ENCODE peak calls at places on chromosomes 12 and 14, in seven cellular contexts. One of them, this sample, is unnamed.

GRCh38 chr12:43957732-43958131 is 121.9 kb downstream of the TMEM117 start:
- DNase-seq in effector memory CD4-positive, alpha-beta T cell: no peak
- DNase-seq in coronary artery: no peak
- DNase-seq in iPS DF 6.9: peak; percentile 27
- DNase-seq in cardiac muscle cell: peak; percentile 75
- DNase-seq in cardiac fibroblast: peak; percentile 75
- DNase-seq in PC-3: peak; percentile 79
- DNase-seq in this sample: peak; percentile 40

GRCh38 chr14:85528080-85528881 is 1.7 kb upstream of the FLRT2 start:
- DNase-seq in effector memory CD4-positive, alpha-beta T cell: no peak
- DNase-seq in coronary artery: no peak
- DNase-seq in iPS DF 6.9: no peak
- DNase-seq in cardiac muscle cell: peak; percentile 95
- DNase-seq in cardiac fibroblast: peak; percentile 93
- DNase-seq in PC-3: peak; percentile 50
- DNase-seq in this sample: peak; percentile 84

GRCh38 chr12:44247588-44247987 is 411.7 kb downstream of the TMEM117 start:
- DNase-seq in effector memory CD4-positive, alpha-beta T cell: no peak
- DNase-seq in coronary artery: no peak
- DNase-seq in iPS DF 6.9: peak; percentile 22
- DNase-seq in cardiac muscle cell: no peak
- DNase-seq in cardiac fibroblast: no peak
- DNase-seq in PC-3: no peak
- DNase-seq in this sample: no peak

GRCh38 chr12:43882578-43883178 is 46.8 kb downstream of the TMEM117 start:
- DNase-seq in effector memory CD4-positive, alpha-beta T cell: no peak
- DNase-seq in coronary artery: no peak
- DNase-seq in iPS DF 6.9: no peak
- DNase-seq in cardiac muscle cell: peak; percentile 77
- DNase-seq in cardiac fibroblast: peak; percentile 81
- DNase-seq in PC-3: peak; percentile 75
- DNase-seq in this sample: peak; percentile 61

GRCh38 chr12:59695379-59695778 is 99.5 kb downstream of the SLC16A7 start:
- DNase-seq in effector memory CD4-positive, alpha-beta T cell: no peak
- DNase-seq in coronary artery: no peak
- DNase-seq in iPS DF 6.9: no peak
- DNase-seq in cardiac muscle cell: peak; percentile 30
- DNase-seq in cardiac fibroblast: peak; percentile 87
- DNase-seq in PC-3: peak; percentile 72
- DNase-seq in this sample: no peak

GRCh38 chr14:37890095-37890494 is 294.7 kb downstream of the TTC6 start:
- DNase-seq in effector memory CD4-positive, alpha-beta T cell: no peak
- DNase-seq in coronary artery: no peak
- DNase-seq in iPS DF 6.9: no peak
- DNase-seq in cardiac muscle cell: no peak
- DNase-seq in cardiac fibroblast: no peak
- DNase-seq in PC-3: no peak
- DNase-seq in this sample: no peak

GRCh38 chr14:92540472-92541048 is 27.0 kb downstream of the RIN3 start:
- DNase-seq in effector memory CD4-positive, alpha-beta T cell: no peak
- DNase-seq in coronary artery: peak; percentile 97
- DNase-seq in iPS DF 6.9: no peak
- DNase-seq in cardiac muscle cell: peak; percentile 100
- DNase-seq in cardiac fibroblast: peak; percentile 100
- DNase-seq in PC-3: peak; percentile 96
- DNase-seq in this sample: peak; percentile 99

GRCh38 chr14:52069617-52070431 is 965 bp upstream of the NID2 start:
- DNase-seq in effector memory CD4-positive, alpha-beta T cell: no peak
- DNase-seq in coronary artery: peak; percentile 80
- DNase-seq in iPS DF 6.9: no peak
- DNase-seq in cardiac muscle cell: peak; percentile 74
- DNase-seq in cardiac fibroblast: peak; percentile 71
- DNase-seq in PC-3: no peak
- DNase-seq in this sample: no peak

GRCh38 chr12:108605000-108605689 is 7.3 kb upstream of the TMEM119 start:
- DNase-seq in effector memory CD4-positive, alpha-beta T cell: no peak
- DNase-seq in coronary artery: no peak
- DNase-seq in iPS DF 6.9: no peak
- DNase-seq in cardiac muscle cell: no peak
- DNase-seq in cardiac fibroblast: peak; percentile 32
- DNase-seq in PC-3: no peak
- DNase-seq in this sample: no peak

GRCh38 chr14:43647302-43647701 is 859.8 kb downstream of the FSCB start:
- DNase-seq in effector memory CD4-positive, alpha-beta T cell: no peak
- DNase-seq in coronary artery: peak; percentile 47
- DNase-seq in iPS DF 6.9: no peak
- DNase-seq in cardiac muscle cell: no peak
- DNase-seq in cardiac fibroblast: no peak
- DNase-seq in PC-3: peak; percentile 19
- DNase-seq in this sample: no peak

GRCh38 chr14:43651896-43652295 is 855.2 kb downstream of the FSCB start:
- DNase-seq in effector memory CD4-positive, alpha-beta T cell: no peak
- DNase-seq in coronary artery: no peak
- DNase-seq in iPS DF 6.9: no peak
- DNase-seq in cardiac muscle cell: no peak
- DNase-seq in cardiac fibroblast: no peak
- DNase-seq in PC-3: no peak
- DNase-seq in this sample: no peak

GRCh38 chr14:43649508-43649907 is 857.6 kb downstream of the FSCB start:
- DNase-seq in effector memory CD4-positive, alpha-beta T cell: no peak
- DNase-seq in coronary artery: no peak
- DNase-seq in iPS DF 6.9: no peak
- DNase-seq in cardiac muscle cell: no peak
- DNase-seq in cardiac fibroblast: no peak
- DNase-seq in PC-3: no peak
- DNase-seq in this sample: no peak

GRCh38 chr14:43651185-43651787 is 855.8 kb downstream of the FSCB start:
- DNase-seq in effector memory CD4-positive, alpha-beta T cell: no peak
- DNase-seq in coronary artery: no peak
- DNase-seq in iPS DF 6.9: no peak
- DNase-seq in cardiac muscle cell: no peak
- DNase-seq in cardiac fibroblast: no peak
- DNase-seq in PC-3: no peak
- DNase-seq in this sample: no peak
- H3K4me3 ChIP-seq in effector memory CD4-positive, alpha-beta T cell: no peak overlapping the region
- H3K4me3 ChIP-seq in coronary artery: no peak overlapping the region
- H3K4me3 ChIP-seq in iPS DF 6.9: no peak overlapping the region
- H3K4me3 ChIP-seq in cardiac muscle cell: no peak overlapping the region
- H3K4me3 ChIP-seq in cardiac fibroblast: no peak overlapping the region
- H3K4me3 ChIP-seq in PC-3: no peak overlapping the region
- H3K4me3 ChIP-seq in this sample: no peak overlapping the region

GRCh38 chr12:120117961-120118709 is 1.6 kb upstream of the RAB35 start:
- DNase-seq in effector memory CD4-positive, alpha-beta T cell: no peak
- DNase-seq in coronary artery: no peak
- DNase-seq in iPS DF 6.9: no peak
- DNase-seq in cardiac muscle cell: peak; percentile 24
- DNase-seq in cardiac fibroblast: peak; percentile 65
- DNase-seq in PC-3: peak; percentile 71
- DNase-seq in this sample: no peak

GRCh38 chr12:120116792-120117651 is 469 bp upstream of the RAB35 start:
- DNase-seq in effector memory CD4-positive, alpha-beta T cell: peak; percentile 94
- DNase-seq in coronary artery: peak; percentile 96
- DNase-seq in iPS DF 6.9: no peak
- DNase-seq in cardiac muscle cell: peak; percentile 96
- DNase-seq in cardiac fibroblast: peak; percentile 93
- DNase-seq in PC-3: peak; percentile 97
- DNase-seq in this sample: peak; percentile 75

GRCh38 chr12:120116443-120116791 is at the start of gene RAB35:
- DNase-seq in effector memory CD4-positive, alpha-beta T cell: no peak
- DNase-seq in coronary artery: no peak
- DNase-seq in iPS DF 6.9: no peak
- DNase-seq in cardiac muscle cell: no peak
- DNase-seq in cardiac fibroblast: no peak
- DNase-seq in PC-3: no peak
- DNase-seq in this sample: no peak

GRCh38 chr12:120119395-120119973 is 2.9 kb upstream of the RAB35 start:
- DNase-seq in effector memory CD4-positive, alpha-beta T cell: no peak
- DNase-seq in coronary artery: no peak
- DNase-seq in iPS DF 6.9: no peak
- DNase-seq in cardiac muscle cell: no peak
- DNase-seq in cardiac fibroblast: peak; percentile 66
- DNase-seq in PC-3: peak; percentile 52
- DNase-seq in this sample: no peak

GRCh38 chr12:120118710-120119097 is 2.2 kb upstream of the RAB35 start:
- DNase-seq in effector memory CD4-positive, alpha-beta T cell: no peak
- DNase-seq in coronary artery: no peak
- DNase-seq in iPS DF 6.9: no peak
- DNase-seq in cardiac muscle cell: no peak
- DNase-seq in cardiac fibroblast: peak; percentile 54
- DNase-seq in PC-3: peak; percentile 41
- DNase-seq in this sample: no peak
- H3K4me3 ChIP-seq in effector memory CD4-positive, alpha-beta T cell: no peak overlapping the region
- H3K4me3 ChIP-seq in coronary artery: peak overlapping the region; percentile 93
- H3K4me3 ChIP-seq in iPS DF 6.9: peak overlapping the region; percentile 9
- H3K4me3 ChIP-seq in cardiac muscle cell: no peak overlapping the region
- H3K4me3 ChIP-seq in cardiac fibroblast: no peak overlapping the region
- H3K4me3 ChIP-seq in PC-3: peak overlapping the region; percentile 91
- H3K4me3 ChIP-seq in this sample: peak overlapping the region; percentile 89

GRCh38 chr12:1590083-1590979 is 4.0 kb downstream of the FBXL14 start:
- DNase-seq in effector memory CD4-positive, alpha-beta T cell: no peak
- DNase-seq in coronary artery: no peak
- DNase-seq in iPS DF 6.9: no peak
- DNase-seq in cardiac muscle cell: peak; percentile 85
- DNase-seq in cardiac fibroblast: peak; percentile 41
- DNase-seq in PC-3: no peak
- DNase-seq in this sample: peak; percentile 66
- H3K4me3 ChIP-seq in effector memory CD4-positive, alpha-beta T cell: peak overlapping the region; percentile 29
- H3K4me3 ChIP-seq in coronary artery: peak overlapping the region; percentile 60
- H3K4me3 ChIP-seq in iPS DF 6.9: no peak overlapping the region
- H3K4me3 ChIP-seq in cardiac muscle cell: peak overlapping the region; percentile 75
- H3K4me3 ChIP-seq in cardiac fibroblast: peak overlapping the region; percentile 25
- H3K4me3 ChIP-seq in PC-3: peak overlapping the region; percentile 71
- H3K4me3 ChIP-seq in this sample: peak overlapping the region; percentile 62

DNA sequence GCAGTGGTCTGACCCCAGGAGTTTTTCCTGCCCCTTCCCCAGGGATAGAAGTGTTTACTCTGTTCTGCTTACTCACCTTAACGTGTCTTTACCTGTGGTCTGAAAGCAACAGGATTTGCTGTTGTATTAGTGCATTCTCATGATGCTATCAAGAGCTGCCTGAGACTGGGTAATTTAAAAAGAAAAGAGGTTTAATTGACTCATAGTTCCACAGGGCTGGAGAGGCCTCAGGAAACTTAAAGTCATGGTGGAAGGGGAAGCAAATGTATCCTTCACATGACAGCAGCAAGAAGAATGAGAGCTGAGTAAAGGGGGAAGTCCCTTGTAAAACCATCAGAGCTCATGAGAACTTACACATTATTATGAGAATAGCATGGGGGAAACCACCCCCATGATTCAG is 240.4 kb downstream of the SNAPC1 start:
- DNase-seq in effector memory CD4-positive, alpha-beta T cell: no peak
- DNase-seq in coronary artery: no peak
- DNase-seq in iPS DF 6.9: no peak
- DNase-seq in cardiac muscle cell: no peak
- DNase-seq in cardiac fibroblast: peak; percentile 68
- DNase-seq in PC-3: peak; percentile 86
- DNase-seq in this sample: no peak
- H3K4me3 ChIP-seq in effector memory CD4-positive, alpha-beta T cell: no peak overlapping the region
- H3K4me3 ChIP-seq in coronary artery: no peak overlapping the region
- H3K4me3 ChIP-seq in iPS DF 6.9: no peak overlapping the region
- H3K4me3 ChIP-seq in cardiac muscle cell: no peak overlapping the region
- H3K4me3 ChIP-seq in cardiac fibroblast: no peak overlapping the region
- H3K4me3 ChIP-seq in PC-3: peak overlapping the region; percentile 55
- H3K4me3 ChIP-seq in this sample: no peak overlapping the region

DNA sequence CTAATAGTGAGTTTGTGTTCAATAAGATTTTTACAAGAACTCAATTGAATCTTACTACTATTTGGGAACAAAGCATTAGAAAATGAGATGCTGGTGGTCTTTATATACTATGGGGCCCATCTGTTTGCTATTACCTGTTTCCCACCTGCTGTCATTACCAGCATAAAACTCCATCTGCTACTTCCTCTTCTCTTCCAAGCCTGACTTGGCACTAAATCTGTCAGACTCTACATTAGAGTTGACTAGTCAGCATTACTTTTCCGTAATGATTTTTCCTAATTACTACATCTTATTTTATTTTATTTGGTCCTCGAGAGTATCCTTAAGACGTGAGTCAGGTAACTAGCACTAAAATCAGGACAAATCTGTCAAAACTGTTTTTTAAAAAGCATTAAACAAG is 68.1 kb upstream of the KRR1 start:
- DNase-seq in effector memory CD4-positive, alpha-beta T cell: no peak
- DNase-seq in coronary artery: no peak
- DNase-seq in iPS DF 6.9: no peak
- DNase-seq in cardiac muscle cell: no peak
- DNase-seq in cardiac fibroblast: no peak
- DNase-seq in PC-3: no peak
- DNase-seq in this sample: no peak
- H3K4me3 ChIP-seq in effector memory CD4-positive, alpha-beta T cell: no peak overlapping the region
- H3K4me3 ChIP-seq in coronary artery: no peak overlapping the region
- H3K4me3 ChIP-seq in iPS DF 6.9: no peak overlapping the region
- H3K4me3 ChIP-seq in cardiac muscle cell: no peak overlapping the region
- H3K4me3 ChIP-seq in cardiac fibroblast: no peak overlapping the region
- H3K4me3 ChIP-seq in PC-3: no peak overlapping the region
- H3K4me3 ChIP-seq in this sample: no peak overlapping the region

This sample was measured in astrocyte of the cerebellum.